ENCODE peak calls at places on chromosomes 13 and 19, in six cellular contexts. One of them, this sample, is unnamed.

GRCh38 chr19:5961969-5962945 is 15.7 kb downstream of the RANBP3 start:
- DNase-seq in A549: no peak
- DNase-seq in NB4: peak; percentile 53
- DNase-seq in K562: no peak
- DNase-seq in GM12878: no peak
- DNase-seq in endothelial cell of umbilical vein: peak; percentile 93
- DNase-seq in this sample: peak; percentile 98

GRCh38 chr19:55014714-55015113 is 23.4 kb downstream of the GP6 start:
- DNase-seq in A549: no peak
- DNase-seq in NB4: no peak
- DNase-seq in K562: no peak
- DNase-seq in GM12878: no peak
- DNase-seq in endothelial cell of umbilical vein: peak; percentile 31
- DNase-seq in this sample: no peak

GRCh38 chr13:107466326-107466725 is 749.0 kb downstream of the LIG4 start:
- DNase-seq in A549: no peak
- DNase-seq in NB4: no peak
- DNase-seq in K562: no peak
- DNase-seq in GM12878: no peak
- DNase-seq in endothelial cell of umbilical vein: peak; percentile 80
- DNase-seq in this sample: no peak

GRCh38 chr13:43297967-43298366 is 274.6 kb downstream of the DNAJC15 start:
- DNase-seq in A549: no peak
- DNase-seq in NB4: no peak
- DNase-seq in K562: no peak
- DNase-seq in GM12878: no peak
- DNase-seq in endothelial cell of umbilical vein: no peak
- DNase-seq in this sample: no peak

GRCh38 chr19:51743405-51743804 is 8.3 kb downstream of the FPR1 start:
- DNase-seq in A549: no peak
- DNase-seq in NB4: no peak
- DNase-seq in K562: no peak
- DNase-seq in GM12878: no peak
- DNase-seq in endothelial cell of umbilical vein: no peak
- DNase-seq in this sample: no peak

GRCh38 chr19:28612275-28612769 is 600.6 kb downstream of the UQCRFS1 start:
- DNase-seq in A549: no peak
- DNase-seq in NB4: no peak
- DNase-seq in K562: no peak
- DNase-seq in GM12878: no peak
- DNase-seq in endothelial cell of umbilical vein: no peak
- DNase-seq in this sample: no peak

GRCh38 chr19:27746691-27747380 is 1466.1 kb downstream of the UQCRFS1 start:
- DNase-seq in A549: peak; percentile 33
- DNase-seq in NB4: peak; percentile 0
- DNase-seq in K562: peak; percentile 6
- DNase-seq in GM12878: no peak
- DNase-seq in endothelial cell of umbilical vein: no peak
- DNase-seq in this sample: no peak

GRCh38 chr13:28339419-28339818 is 155.5 kb downstream of the FLT1 start:
- DNase-seq in A549: no peak
- DNase-seq in NB4: no peak
- DNase-seq in K562: no peak
- DNase-seq in GM12878: no peak
- DNase-seq in endothelial cell of umbilical vein: no peak
- DNase-seq in this sample: no peak

GRCh38 chr19:13082192-13083007 is 20.3 kb downstream of the LYL1 start:
- DNase-seq in A549: peak; percentile 58
- DNase-seq in NB4: peak; percentile 30
- DNase-seq in K562: peak; percentile 65
- DNase-seq in GM12878: no peak
- DNase-seq in endothelial cell of umbilical vein: peak; percentile 57
- DNase-seq in this sample: peak; percentile 52

GRCh38 chr13:53821632-53822031 is 793.0 kb downstream of the OLFM4 start:
- DNase-seq in A549: no peak
- DNase-seq in NB4: no peak
- DNase-seq in K562: no peak
- DNase-seq in GM12878: no peak
- DNase-seq in endothelial cell of umbilical vein: no peak
- DNase-seq in this sample: no peak

GRCh38 chr19:31553844-31554215 is 204.6 kb upstream of the TSHZ3 start:
- DNase-seq in A549: no peak
- DNase-seq in NB4: no peak
- DNase-seq in K562: no peak
- DNase-seq in GM12878: no peak
- DNase-seq in endothelial cell of umbilical vein: no peak
- DNase-seq in this sample: no peak

GRCh38 chr13:77509221-77509620 is 26.3 kb upstream of the SCEL start:
- DNase-seq in A549: no peak
- DNase-seq in NB4: no peak
- DNase-seq in K562: no peak
- DNase-seq in GM12878: no peak
- DNase-seq in endothelial cell of umbilical vein: peak; percentile 87
- DNase-seq in this sample: no peak

GRCh38 chr19:44891016-44891882 is at the start of gene TOMM40:
- DNase-seq in A549: peak; percentile 100
- DNase-seq in NB4: peak; percentile 98
- DNase-seq in K562: no peak
- DNase-seq in GM12878: no peak
- DNase-seq in endothelial cell of umbilical vein: no peak
- DNase-seq in this sample: peak; percentile 99

GRCh38 chr13:43377955-43378354 is 354.6 kb downstream of the DNAJC15 start:
- DNase-seq in A549: no peak
- DNase-seq in NB4: no peak
- DNase-seq in K562: no peak
- DNase-seq in GM12878: no peak
- DNase-seq in endothelial cell of umbilical vein: peak; percentile 64
- DNase-seq in this sample: no peak

GRCh38 chr13:32334676-32335075 is 19.4 kb downstream of the BRCA2 start:
- DNase-seq in A549: no peak
- DNase-seq in NB4: no peak
- DNase-seq in K562: no peak
- DNase-seq in GM12878: no peak
- DNase-seq in endothelial cell of umbilical vein: no peak
- DNase-seq in this sample: peak; percentile 7

GRCh38 chr19:38355728-38356725 is 18.3 kb upstream of the PSMD8 start:
- DNase-seq in A549: no peak
- DNase-seq in NB4: no peak
- DNase-seq in K562: no peak
- DNase-seq in GM12878: no peak
- DNase-seq in endothelial cell of umbilical vein: no peak
- DNase-seq in this sample: no peak

GRCh38 chr13:93262729-93263128 is 36.1 kb downstream of the GPC6 start:
- DNase-seq in A549: peak; percentile 48
- DNase-seq in NB4: no peak
- DNase-seq in K562: no peak
- DNase-seq in GM12878: no peak
- DNase-seq in endothelial cell of umbilical vein: no peak
- DNase-seq in this sample: no peak

GRCh38 chr13:23616228-23616627 is 46.0 kb downstream of the TNFRSF19 start:
- DNase-seq in A549: no peak
- DNase-seq in NB4: no peak
- DNase-seq in K562: no peak
- DNase-seq in GM12878: no peak
- DNase-seq in endothelial cell of umbilical vein: no peak
- DNase-seq in this sample: no peak

GRCh38 chr19:5395541-5395940 is 54.9 kb upstream of the PTPRS start:
- DNase-seq in A549: no peak
- DNase-seq in NB4: no peak
- DNase-seq in K562: no peak
- DNase-seq in GM12878: no peak
- DNase-seq in endothelial cell of umbilical vein: no peak
- DNase-seq in this sample: no peak

GRCh38 chr13:113120300-113121182 is 2.1 kb upstream of the F10 start:
- DNase-seq in A549: no peak
- DNase-seq in NB4: no peak
- DNase-seq in K562: no peak
- DNase-seq in GM12878: no peak
- DNase-seq in endothelial cell of umbilical vein: no peak
- DNase-seq in this sample: no peak

GRCh38 chr13:104422668-104423067 is 1356.5 kb upstream of the SLC10A2 start:
- DNase-seq in A549: no peak
- DNase-seq in NB4: no peak
- DNase-seq in K562: no peak
- DNase-seq in GM12878: no peak
- DNase-seq in endothelial cell of umbilical vein: no peak
- DNase-seq in this sample: no peak

GRCh38 chr13:113402471-113403254 is 38.7 kb upstream of the GRTP1 start:
- DNase-seq in A549: no peak
- DNase-seq in NB4: no peak
- DNase-seq in K562: no peak
- DNase-seq in GM12878: no peak
- DNase-seq in endothelial cell of umbilical vein: no peak
- DNase-seq in this sample: no peak

GRCh38 chr19:35730326-35730725 is 11.9 kb downstream of the IGFLR1 start:
- DNase-seq in A549: no peak
- DNase-seq in NB4: no peak
- DNase-seq in K562: no peak
- DNase-seq in GM12878: no peak
- DNase-seq in endothelial cell of umbilical vein: no peak
- DNase-seq in this sample: no peak
- TF ChIP-seq MYC in A549: no peak
- TF ChIP-seq MYC in NB4: no peak
- TF ChIP-seq MYC in K562: no peak
- TF ChIP-seq MYC in GM12878: no peak
- TF ChIP-seq MYC in endothelial cell of umbilical vein: no peak
- TF ChIP-seq MYC in this sample: no peak

DNA sequence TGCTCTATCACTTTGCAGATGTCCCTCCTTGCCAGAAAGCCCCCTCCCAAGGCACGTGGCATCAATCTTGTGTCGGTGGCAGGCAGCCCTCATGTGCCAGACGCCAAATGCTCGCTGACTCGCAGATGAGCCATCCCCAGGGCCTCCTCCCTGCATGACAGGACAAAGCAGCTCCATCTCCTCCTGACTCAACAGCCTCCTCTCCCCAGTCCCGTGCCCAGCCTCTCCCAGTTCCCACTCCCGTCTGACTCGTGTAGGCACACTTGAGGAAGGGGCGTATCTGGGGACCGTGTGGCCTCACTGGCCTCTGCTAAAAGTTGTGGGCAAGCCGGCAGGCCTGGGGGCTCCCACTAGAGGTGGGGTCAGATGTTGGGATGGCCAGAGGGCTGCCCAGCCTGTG is 133.6 kb downstream of the STK24 start:
- DNase-seq in A549: peak; percentile 40
- DNase-seq in NB4: peak; percentile 35
- DNase-seq in K562: no peak
- DNase-seq in GM12878: no peak
- DNase-seq in endothelial cell of umbilical vein: peak; percentile 23
- DNase-seq in this sample: no peak
- TF ChIP-seq MYC in A549: no peak
- TF ChIP-seq MYC in NB4: no peak
- TF ChIP-seq MYC in K562: no peak
- TF ChIP-seq MYC in GM12878: no peak
- TF ChIP-seq MYC in endothelial cell of umbilical vein: no peak
- TF ChIP-seq MYC in this sample: no peak

GRCh38 chr19:19900124-19900523 is 622 bp upstream of the ZNF93 start:
- DNase-seq in A549: no peak
- DNase-seq in NB4: peak; percentile 87
- DNase-seq in K562: peak; percentile 40
- DNase-seq in GM12878: no peak
- DNase-seq in endothelial cell of umbilical vein: no peak
- DNase-seq in this sample: no peak
- TF ChIP-seq MYC in A549: no peak
- TF ChIP-seq MYC in NB4: peak; percentile 20
- TF ChIP-seq MYC in K562: no peak
- TF ChIP-seq MYC in GM12878: no peak
- TF ChIP-seq MYC in endothelial cell of umbilical vein: no peak
- TF ChIP-seq MYC in this sample: no peak

DNA sequence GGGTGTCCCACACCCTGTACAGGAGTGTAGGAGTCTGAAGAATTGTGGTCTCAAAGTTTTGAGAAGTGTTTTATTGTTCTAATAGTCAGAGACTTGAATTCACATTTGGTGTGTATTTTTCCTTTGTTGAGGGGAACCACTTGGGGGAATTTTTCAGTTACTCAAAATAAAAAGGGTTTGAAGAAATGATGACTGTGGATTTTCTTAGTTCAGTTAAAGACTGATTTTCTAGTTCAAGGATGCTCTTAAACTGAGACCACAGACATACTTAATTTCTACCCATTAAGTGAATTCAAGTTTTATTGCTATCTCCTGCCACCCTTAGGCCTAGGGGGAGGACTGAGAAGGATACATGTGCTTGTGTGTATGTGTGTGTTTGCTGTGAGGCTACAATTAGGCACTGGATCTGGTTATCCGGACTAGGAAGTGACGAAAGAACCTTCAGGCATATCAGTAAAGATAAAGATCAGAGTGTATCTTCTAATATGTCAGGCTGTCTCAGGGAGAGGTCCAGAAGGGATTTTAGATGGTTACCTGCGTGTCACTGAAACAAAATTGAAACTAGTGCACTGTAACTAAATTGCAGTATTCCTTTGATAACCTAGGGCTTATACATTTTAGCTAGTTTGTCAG is 234.9 kb upstream of the DACH1 start:
- DNase-seq in A549: no peak
- DNase-seq in NB4: no peak
- DNase-seq in K562: no peak
- DNase-seq in GM12878: no peak
- DNase-seq in endothelial cell of umbilical vein: no peak
- DNase-seq in this sample: no peak
- TF ChIP-seq MYC in A549: no peak
- TF ChIP-seq MYC in NB4: no peak
- TF ChIP-seq MYC in K562: no peak
- TF ChIP-seq MYC in GM12878: no peak
- TF ChIP-seq MYC in endothelial cell of umbilical vein: no peak
- TF ChIP-seq MYC in this sample: no peak

GRCh38 chr13:47109028-47109427 is 212.2 kb upstream of the HTR2A start:
- DNase-seq in A549: no peak
- DNase-seq in NB4: peak; percentile 7
- DNase-seq in K562: no peak
- DNase-seq in GM12878: no peak
- DNase-seq in endothelial cell of umbilical vein: no peak
- DNase-seq in this sample: no peak
- TF ChIP-seq MYC in A549: no peak
- TF ChIP-seq MYC in NB4: no peak
- TF ChIP-seq MYC in K562: no peak
- TF ChIP-seq MYC in GM12878: no peak
- TF ChIP-seq MYC in endothelial cell of umbilical vein: no peak
- TF ChIP-seq MYC in this sample: no peak

DNA sequence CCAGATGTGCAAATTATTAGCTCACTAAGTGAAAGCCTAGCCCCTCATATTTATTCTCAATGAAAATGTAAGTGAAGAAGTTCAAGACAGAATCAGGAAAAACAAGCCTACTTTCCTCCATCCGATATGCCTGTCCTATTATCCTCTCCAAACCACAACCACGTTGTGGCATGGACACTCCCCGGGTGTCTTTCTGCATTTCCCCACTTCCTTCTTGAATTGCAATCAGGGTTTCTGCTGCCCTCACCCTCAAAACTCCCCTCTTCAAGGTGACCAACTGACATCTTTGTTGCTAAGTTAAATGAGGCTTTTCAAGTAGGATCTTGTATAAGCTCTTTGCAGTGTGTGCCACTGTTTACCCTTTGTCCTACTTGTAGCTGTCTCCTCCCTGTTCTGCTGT is 11.8 kb downstream of the SLC25A30 start:
- DNase-seq in A549: no peak
- DNase-seq in NB4: peak; percentile 65
- DNase-seq in K562: no peak
- DNase-seq in GM12878: no peak
- DNase-seq in endothelial cell of umbilical vein: no peak
- DNase-seq in this sample: no peak
- TF ChIP-seq MYC in A549: no peak
- TF ChIP-seq MYC in NB4: no peak
- TF ChIP-seq MYC in K562: no peak
- TF ChIP-seq MYC in GM12878: no peak
- TF ChIP-seq MYC in endothelial cell of umbilical vein: no peak
- TF ChIP-seq MYC in this sample: no peak